ENCODE peak calls at places on chromosome 18, in five cellular contexts. H is cardiac muscle cell, L is fibroblast of lung, F is astrocyte, Y is upper lobe of right lung. U is an unnamed sample.

GRCh38 chr18:53752968-53753367 is 471.5 kb downstream of the MBD2 start:
- DNase-seq in H (no peak), L (no peak), F (no peak), Y (no peak), U (no peak)

GRCh38 chr18:48957136-48957535 is 6.4 kb upstream of the SMAD7 start:
- DNase-seq in H (no peak), L (no peak), F (no peak), Y (no peak), U (no peak)

GRCh38 chr18:73750052-73750451 is 397.6 kb downstream of the FBXO15 start:
- DNase-seq in H (no peak), L (no peak), F (no peak), Y (no peak), U (no peak)

GRCh38 chr18:55838841-55839240 is 250.8 kb upstream of the TCF4 start:
- DNase-seq in H (no peak), L (peak; percentile 21), F (peak; percentile 56), Y (no peak), U (no peak)

GRCh38 chr18:75377975-75378673 is 49.4 kb downstream of the SMIM21 start:
- DNase-seq in H (no peak), L (no peak), F (no peak), Y (no peak), U (no peak)

GRCh38 chr18:13036622-13037320 is 45.6 kb downstream of the CEP192 start:
- DNase-seq in H (no peak), L (peak; percentile 43), F (peak; percentile 21), Y (no peak), U (no peak)

GRCh38 chr18:13544953-13545352 is 181.4 kb downstream of the FAM210A start:
- DNase-seq in H (no peak), L (no peak), F (no peak), Y (no peak), U (no peak)

GRCh38 chr18:40493316-40493715 is 1461.7 kb upstream of the PIK3C3 start:
- DNase-seq in H (no peak), L (no peak), F (no peak), Y (no peak), U (no peak)

GRCh38 chr18:48949051-48949605 is 1.6 kb downstream of the SMAD7 start:
- DNase-seq in H (no peak), L (no peak), F (no peak), Y (peak; percentile 85), U (no peak)

GRCh38 chr18:28284132-28284531 is 107.2 kb upstream of the CDH2 start:
- DNase-seq in H (no peak), L (no peak), F (peak; percentile 66), Y (no peak), U (no peak)

GRCh38 chr18:27921904-27922541 is 254.9 kb downstream of the CDH2 start:
- DNase-seq in H (peak; percentile 27), L (peak; percentile 24), F (peak; percentile 96), Y (peak; percentile 51), U (peak; percentile 100)

GRCh38 chr18:48800877-48801727 is 149.7 kb downstream of the SMAD7 start:
- DNase-seq in H (no peak), L (peak; percentile 42), F (no peak), Y (peak; percentile 34), U (no peak)

GRCh38 chr18:30925795-30926194 is 116.7 kb downstream of the DSC3 start:
- DNase-seq in H (no peak), L (no peak), F (no peak), Y (no peak), U (peak; percentile 42)

GRCh38 chr18:56748698-56749268 is 97.6 kb downstream of the WDR7 start:
- DNase-seq in H (peak; percentile 53), L (peak; percentile 66), F (peak; percentile 11), Y (no peak), U (peak; percentile 2)

GRCh38 chr18:41372266-41372665 is 582.8 kb upstream of the PIK3C3 start:
- DNase-seq in H (no peak), L (no peak), F (no peak), Y (no peak), U (no peak)

GRCh38 chr18:50051288-50051687 is 143.7 kb downstream of the MYO5B start:
- DNase-seq in H (peak; percentile 10), L (no peak), F (no peak), Y (no peak), U (no peak)

GRCh38 chr18:27952741-27953140 is 224.2 kb downstream of the CDH2 start:
- DNase-seq in H (no peak), L (no peak), F (no peak), Y (no peak), U (no peak)

GRCh38 chr18:69558088-69558487 is 157.4 kb downstream of the DOK6 start:
- DNase-seq in H (no peak), L (no peak), F (no peak), Y (no peak), U (no peak)

GRCh38 chr18:10490401-10491289 is 35.2 kb upstream of the NAPG start:
- DNase-seq in H (peak; percentile 39), L (no peak), F (no peak), Y (no peak), U (no peak)

GRCh38 chr18:58393295-58393694 is 235.6 kb downstream of the ALPK2 start:
- DNase-seq in H (no peak), L (no peak), F (no peak), Y (no peak), U (no peak)

GRCh38 chr18:59279193-59279592 is 5.9 kb upstream of the RAX start:
- DNase-seq in H (no peak), L (no peak), F (no peak), Y (no peak), U (no peak)

GRCh38 chr18:31102020-31102684 is at the start of gene DSC2:
- DNase-seq in H (peak; percentile 81), L (no peak), F (no peak), Y (peak; percentile 81), U (no peak)

GRCh38 chr18:70781860-70782453 is 493.1 kb downstream of the SOCS6 start:
- DNase-seq in H (peak; percentile 73), L (peak; percentile 26), F (no peak), Y (no peak), U (peak; percentile 17)

GRCh38 chr18:80143876-80144275 is 34.8 kb downstream of the ADNP2 start:
- DNase-seq in H (no peak), L (peak; percentile 34), F (peak; percentile 12), Y (no peak), U (no peak)

GRCh38 chr18:59547691-59548182 is 149.5 kb downstream of the CCBE1 start:
- DNase-seq in H (peak; percentile 78), L (peak; percentile 90), F (peak; percentile 92), Y (no peak), U (no peak)

GRCh38 chr18:43574974-43575373 is 297.7 kb upstream of the SYT4 start:
- DNase-seq in H (no peak), L (no peak), F (no peak), Y (no peak), U (no peak)

GRCh38 chr18:10420561-10421352 is 33.7 kb upstream of the APCDD1 start:
- DNase-seq in H (no peak), L (peak; percentile 51), F (peak; percentile 95), Y (no peak), U (no peak)

DNA sequence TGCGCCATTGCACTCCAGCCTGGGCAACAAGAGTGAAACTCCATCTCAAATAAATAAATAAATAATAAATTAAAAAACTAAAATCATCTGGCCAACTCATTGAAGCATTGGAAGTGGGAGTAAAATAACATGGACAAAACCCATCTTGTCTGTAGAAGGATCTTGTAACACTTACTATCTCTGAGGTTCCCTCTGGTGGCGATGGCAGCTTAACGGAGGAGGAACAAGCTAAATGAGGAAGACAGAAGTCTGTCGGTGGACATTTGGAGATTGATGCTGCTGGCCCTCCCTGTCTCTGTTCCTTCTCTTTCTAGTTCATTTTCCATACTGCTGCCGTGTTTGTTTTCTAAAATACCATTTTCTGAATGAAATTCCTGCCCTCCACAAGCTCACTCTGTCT is 43.4 kb downstream of the ZCCHC2 start:
- DNase-seq in H (peak; percentile 17), L (peak; percentile 29), F (no peak), Y (no peak), U (no peak)
- TF ChIP-seq CTCF in H (no peak), L (no peak), F (no peak), Y (peak; percentile 31), U (peak; percentile 18)

GRCh38 chr18:35841283-35841682 is 131.2 kb upstream of the RMP24 start:
- DNase-seq in H (no peak), L (no peak), F (no peak), Y (no peak), U (no peak)

GRCh38 chr18:35836932-35837331 is 135.5 kb upstream of the RMP24 start:
- DNase-seq in H (no peak), L (no peak), F (no peak), Y (no peak), U (no peak)

GRCh38 chr18:35835838-35836237 is 136.6 kb upstream of the RMP24 start:
- DNase-seq in H (no peak), L (no peak), F (no peak), Y (no peak), U (no peak)

GRCh38 chr18:35835366-35835765 is 137.1 kb upstream of the RMP24 start:
- DNase-seq in H (no peak), L (no peak), F (no peak), Y (no peak), U (no peak)

GRCh38 chr18:35837922-35838496 is 134.5 kb upstream of the RMP24 start:
- DNase-seq in H (no peak), L (no peak), F (no peak), Y (no peak), U (no peak)
- TF ChIP-seq CTCF in H (no peak), L (no peak), F (no peak), Y (no peak), U (no peak)

GRCh38 chr18:44602845-44603244 is 77.8 kb upstream of the SETBP1 start:
- DNase-seq in H (no peak), L (peak; percentile 37), F (no peak), Y (no peak), U (peak; percentile 74)

GRCh38 chr18:44601447-44601846 is 79.2 kb upstream of the SETBP1 start:
- DNase-seq in H (peak; percentile 10), L (peak; percentile 76), F (peak; percentile 79), Y (no peak), U (peak; percentile 86)

GRCh38 chr18:44597797-44598196 is 82.9 kb upstream of the SETBP1 start:
- DNase-seq in H (no peak), L (no peak), F (no peak), Y (no peak), U (no peak)

GRCh38 chr18:44602380-44602779 is 78.3 kb upstream of the SETBP1 start:
- DNase-seq in H (no peak), L (peak; percentile 86), F (peak; percentile 89), Y (no peak), U (peak; percentile 86)

DNA sequence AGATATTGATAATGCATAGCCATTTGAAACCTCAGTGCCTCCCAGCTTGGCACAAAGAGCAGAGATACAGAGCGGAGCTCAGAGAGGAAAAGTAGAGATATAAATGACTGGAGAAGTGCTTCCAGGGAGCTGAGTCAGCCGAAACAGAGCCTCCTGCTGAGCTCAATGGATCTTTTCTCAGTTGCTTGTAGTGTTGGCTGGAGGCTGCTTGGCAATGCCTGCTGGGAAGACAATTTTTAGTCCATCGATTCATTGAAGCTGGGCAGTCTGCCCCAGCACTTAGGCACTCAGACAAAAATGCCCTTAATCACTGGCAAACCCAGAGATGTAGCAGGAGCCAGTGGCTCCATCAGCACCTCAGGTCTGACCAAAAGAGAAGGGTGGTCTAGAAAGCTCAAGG is 81.3 kb upstream of the SETBP1 start:
- DNase-seq in H (no peak), L (peak; percentile 31), F (peak; percentile 78), Y (no peak), U (no peak)
- TF ChIP-seq CTCF in H (no peak), L (no peak), F (no peak), Y (no peak), U (no peak)

GRCh38 chr18:44594779-44595467 is 85.8 kb upstream of the SETBP1 start:
- DNase-seq in H (peak; percentile 40), L (peak; percentile 84), F (peak; percentile 85), Y (no peak), U (peak; percentile 70)

GRCh38 chr18:44592639-44593038 is 88.0 kb upstream of the SETBP1 start:
- DNase-seq in H (peak; percentile 55), L (peak; percentile 79), F (peak; percentile 77), Y (no peak), U (no peak)

GRCh38 chr18:44598514-44598913 is 82.2 kb upstream of the SETBP1 start:
- DNase-seq in H (no peak), L (no peak), F (no peak), Y (no peak), U (no peak)
- TF ChIP-seq CTCF in H (no peak), L (no peak), F (no peak), Y (no peak), U (no peak)

U was measured in retinal pigment epithelial cell.